ENCODE peak calls at places on chromosomes 1 and 21, in eight cellular contexts. C is HCT116, K is esophagus muscularis mucosa, B is breast epithelium, Y is endothelial cell of umbilical vein, J is prostate gland, X is spleen, R is GM12878. E is an unnamed sample.

GRCh38 chr1:223650465-223650864 is 15.0 kb downstream of the CAPN8 start:
- DNase-seq in K (no peak), Y (no peak), R (no peak), C (no peak), J (no peak), B (no peak), X (no peak), E (no peak)

GRCh38 chr1:53560572-53561487 is 101.6 kb downstream of the DMRTB1 start:
- DNase-seq in C (no peak), R (no peak), X (peak; percentile 62), Y (no peak), J (no peak), K (no peak), B (no peak), E (no peak)

GRCh38 chr21:21183092-21183491 is 184.9 kb downstream of the NCAM2 start:
- DNase-seq in Y (no peak), B (no peak), R (no peak), X (no peak), J (no peak), K (no peak), C (no peak), E (no peak)

GRCh38 chr1:185565314-185565713 is 168.9 kb upstream of the HMCN1 start:
- DNase-seq in R (no peak), J (peak; percentile 29), Y (no peak), C (no peak), B (peak; percentile 19), K (no peak), X (no peak), E (no peak)

GRCh38 chr1:27049607-27050006 is 37.0 kb upstream of the TENT5B start:
- DNase-seq in K (no peak), J (no peak), Y (no peak), B (no peak), R (no peak), C (no peak), X (no peak), E (no peak)

GRCh38 chr1:118116401-118116800 is 68.6 kb downstream of the SPAG17 start:
- DNase-seq in X (no peak), R (no peak), C (no peak), K (no peak), B (no peak), Y (no peak), J (no peak), E (no peak)

GRCh38 chr1:206970406-206970805 is at the start of gene FCAMR:
- DNase-seq in R (no peak), B (no peak), C (no peak), J (no peak), K (no peak), X (no peak), Y (no peak), E (no peak)

GRCh38 chr1:56644941-56645662 is at the start of gene PRKAA2:
- DNase-seq in R (no peak), K (no peak), Y (peak; percentile 43), C (no peak), B (no peak), X (peak; percentile 83), J (peak; percentile 44), E (peak; percentile 48)

GRCh38 chr1:153728305-153729066 is 636 bp downstream of the INTS3 start:
- DNase-seq in C (no peak), J (peak; percentile 17), R (no peak), K (no peak), X (peak; percentile 88), Y (peak; percentile 48), B (peak; percentile 27), E (no peak)

GRCh38 chr1:74395492-74395891 is 116.9 kb downstream of the LRRC53 start:
- DNase-seq in X (no peak), C (no peak), Y (no peak), R (no peak), B (no peak), K (no peak), J (no peak), E (no peak)

GRCh38 chr1:168195199-168196135 is 16.7 kb downstream of the TIPRL start:
- DNase-seq in X (no peak), K (no peak), C (no peak), Y (no peak), R (no peak), B (no peak), J (no peak), E (no peak)

GRCh38 chr21:31343680-31344480 is at the start of gene TIAM1:
- DNase-seq in Y (no peak), J (peak; percentile 33), K (peak; percentile 93), B (peak; percentile 30), R (no peak), X (no peak), C (no peak), E (peak; percentile 43)

GRCh38 chr1:153881764-153882163 is 41.0 kb downstream of the GATAD2B start:
- DNase-seq in Y (peak; percentile 71), K (no peak), C (no peak), R (no peak), X (no peak), J (no peak), B (no peak), E (no peak)

GRCh38 chr1:32773018-32773763 is 44.0 kb downstream of the YARS1 start:
- DNase-seq in R (peak; percentile 20), K (peak; percentile 95), J (peak; percentile 88), B (peak; percentile 86), Y (peak; percentile 66), X (peak; percentile 91), C (peak; percentile 61), E (peak; percentile 90)

GRCh38 chr1:3903141-3904005 is 3.3 kb upstream of the C1orf174 start:
- DNase-seq in C (no peak), J (no peak), K (no peak), Y (no peak), X (peak; percentile 82), B (no peak), R (no peak), E (peak; percentile 57)

GRCh38 chr1:178057863-178058576 is 35.9 kb upstream of the RASAL2 start:
- DNase-seq in Y (peak; percentile 38), B (no peak), C (no peak), K (no peak), R (no peak), J (no peak), X (no peak), E (no peak)

GRCh38 chr1:159798893-159799292 is 3.3 kb upstream of the FCRL6 start:
- DNase-seq in X (no peak), C (peak; percentile 90), R (no peak), Y (peak; percentile 85), J (peak; percentile 60), K (no peak), B (peak; percentile 22), E (peak; percentile 74)

GRCh38 chr1:246582301-246583055 is 16.2 kb downstream of the CNST start:
- DNase-seq in C (no peak), R (no peak), K (no peak), B (no peak), X (no peak), J (no peak), Y (no peak), E (no peak)
- H3K27ac ChIP-seq in C (no peak overlapping the region), R (no peak overlapping the region), K (peak overlapping the region; percentile 78), B (peak overlapping the region; percentile 10), X (peak overlapping the region; percentile 64), J (no peak overlapping the region), Y (no peak overlapping the region), E (peak overlapping the region; percentile 63)

DNA sequence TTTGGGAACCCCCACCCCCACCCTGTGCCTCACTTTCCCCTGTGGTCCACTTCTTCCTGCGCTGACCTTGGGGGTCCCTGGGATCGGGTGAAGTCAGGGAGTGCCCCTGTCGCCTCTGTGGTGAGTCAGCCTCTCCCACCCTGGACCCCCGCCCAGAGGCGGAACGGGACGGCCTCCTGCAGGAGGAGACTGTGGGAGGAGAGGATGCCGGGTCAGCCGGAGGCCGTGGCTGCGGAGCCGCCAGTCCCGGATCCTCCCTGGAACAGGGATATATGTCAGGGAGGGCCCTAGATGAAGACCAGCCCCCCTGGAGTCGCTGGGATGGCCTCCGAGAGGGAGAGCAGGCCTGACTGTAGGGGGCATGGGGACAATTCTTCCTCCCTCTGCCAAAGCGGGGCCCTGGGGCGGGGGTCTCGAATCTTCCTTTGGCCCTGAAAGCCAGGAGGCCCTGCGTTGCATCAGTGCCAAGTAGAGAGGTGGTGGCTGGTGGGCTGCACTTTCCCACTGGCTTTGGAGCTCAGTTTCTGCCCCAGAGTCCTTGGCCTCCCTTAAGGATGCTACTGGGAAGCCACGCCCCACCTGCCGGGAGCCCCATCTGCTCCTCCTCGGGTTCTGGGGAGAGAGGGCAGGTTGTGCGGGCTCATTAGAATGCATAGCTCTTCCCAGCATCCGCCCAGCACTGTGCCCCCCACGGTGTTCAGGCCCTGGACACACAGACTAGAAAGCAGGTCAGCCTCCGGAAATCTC is 930 bp downstream of the ARHGEF10L start:
- DNase-seq in C (no peak), K (no peak), J (peak; percentile 10), B (no peak), Y (no peak), X (no peak), R (no peak), E (no peak)
- TF ChIP-seq POLR2AphosphoS5 in C (no peak), K (peak; percentile 11), J (no peak), B (no peak), Y (no peak), X (peak; percentile 74), R (no peak), E (no peak)

DNA sequence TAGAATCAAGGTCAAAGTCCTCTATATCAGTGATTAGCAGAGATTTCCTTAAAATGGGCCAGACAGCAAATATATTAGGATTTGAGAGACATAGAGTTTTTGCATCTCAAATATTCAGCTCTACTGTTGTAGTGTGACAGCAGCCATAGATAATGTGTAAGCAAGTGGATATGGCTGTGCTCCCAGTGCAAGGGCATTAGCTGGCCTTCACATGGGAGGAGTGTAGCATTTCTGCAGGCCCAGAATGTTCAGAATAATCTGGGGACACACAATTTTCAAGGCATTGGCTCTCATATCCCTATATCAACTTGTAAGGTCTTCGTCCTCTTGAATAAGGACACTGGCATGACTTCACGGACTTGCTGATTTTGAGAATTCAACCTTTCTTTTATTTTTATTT is 402.3 kb upstream of the ADAMTS5 start:
- DNase-seq in R (no peak), C (no peak), J (no peak), X (no peak), B (no peak), K (no peak), Y (no peak), E (no peak)
- H3K27ac ChIP-seq in R (no peak overlapping the region), C (no peak overlapping the region), J (no peak overlapping the region), X (peak overlapping the region; percentile 62), B (no peak overlapping the region), K (no peak overlapping the region), Y (no peak overlapping the region), E (no peak overlapping the region)

DNA sequence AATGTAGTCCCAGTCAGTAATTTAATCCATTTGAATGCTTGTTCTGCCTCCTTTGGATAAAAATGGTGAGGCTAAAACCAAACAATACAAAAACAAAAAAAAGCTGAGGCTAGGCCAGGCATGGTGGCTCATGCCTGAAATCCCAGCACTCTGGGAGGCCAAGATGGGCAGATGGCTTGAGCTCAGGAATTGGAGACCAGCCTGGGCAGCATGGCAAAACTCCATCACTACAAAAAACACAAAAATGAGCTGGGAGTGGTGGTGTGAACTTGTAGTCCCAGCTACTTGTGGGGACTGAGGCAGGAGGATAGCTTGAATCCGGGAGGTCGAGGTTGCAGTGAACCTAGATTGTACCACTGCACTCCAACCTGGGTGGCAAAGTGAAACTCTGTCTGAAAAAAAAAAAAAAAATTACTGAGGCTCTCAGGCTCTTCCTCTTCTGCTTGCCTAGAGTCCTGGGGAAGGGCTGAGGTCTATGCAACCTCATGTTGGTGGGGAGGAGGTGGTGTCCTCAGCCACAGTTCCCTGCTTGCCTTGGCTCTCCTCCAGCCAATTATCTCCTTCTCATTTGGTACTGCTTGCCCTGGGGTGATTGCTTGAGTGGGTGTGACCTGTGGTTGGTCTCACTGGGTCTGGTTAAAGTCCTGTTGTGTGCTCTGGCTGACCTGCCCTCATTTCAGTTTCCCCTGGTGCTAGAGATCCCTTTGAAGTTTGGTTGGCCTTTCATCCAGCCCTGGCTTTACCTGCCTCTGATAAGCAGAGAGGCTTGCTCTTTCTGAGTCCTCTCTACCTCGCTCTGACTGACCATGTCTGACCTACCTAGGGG is 20.9 kb downstream of the S1PR1 start:
- DNase-seq in X (peak; percentile 82), B (no peak), Y (no peak), C (no peak), J (no peak), R (peak; percentile 93), K (peak; percentile 83), E (peak; percentile 61)
- TF ChIP-seq POLR2AphosphoS5 in X (no peak), B (no peak), Y (no peak), C (no peak), J (no peak), R (no peak), K (no peak), E (no peak)

E was measured in stomach.